ENCODE peak calls at places on chromosomes 4 and X, in seven cellular contexts. K is body of pancreas, L is stomach, X is GM12891, C is adrenal gland, E is sigmoid colon, Q is H54. T is an unnamed sample.

GRCh38 chr4:78569291-78569821 is 17.8 kb downstream of the ANXA3 start:
- DNase-seq in K (peak), L (no peak), X (no peak), C (no peak), E (no peak), Q (no peak), T (no peak)

GRCh38 chrX:110310896-110311295 is 7.0 kb downstream of the AMMECR1 start:
- DNase-seq in K (no peak), L (no peak), X (peak), C (no peak), E (no peak), Q (no peak), T (peak)

GRCh38 chr4:84681488-84682274 is 98.8 kb downstream of the CDS1 start:
- DNase-seq in K (no peak), L (no peak), X (no peak), C (no peak), E (no peak), Q (peak), T (no peak)

GRCh38 chr4:184805462-184806245 is 20.1 kb downstream of the ACSL1 start:
- DNase-seq in K (peak), L (peak), X (no peak), C (peak), E (no peak), Q (no peak), T (peak)

GRCh38 chrX:70398899-70399298 is 24.2 kb upstream of the GDPD2 start:
- DNase-seq in K (no peak), L (no peak), X (no peak), C (no peak), E (no peak), Q (no peak), T (no peak)

GRCh38 chr4:183987529-183987946 is 82.4 kb downstream of the STOX2 start:
- DNase-seq in K (peak), L (peak), X (no peak), C (peak), E (peak), Q (peak), T (no peak)

GRCh38 chrX:45591650-45592049 is 391.0 kb upstream of the DIPK2B start:
- DNase-seq in K (no peak), L (no peak), X (no peak), C (no peak), E (no peak), Q (no peak), T (no peak)

GRCh38 chrX:103879339-103879738 is 47.3 kb upstream of the RAB9B start:
- DNase-seq in K (no peak), L (no peak), X (no peak), C (no peak), E (no peak), Q (peak), T (no peak)

GRCh38 chrX:17397074-17397473 is 22.1 kb downstream of the NHS start:
- DNase-seq in K (no peak), L (no peak), X (no peak), C (no peak), E (no peak), Q (no peak), T (no peak)

GRCh38 chr4:113637823-113638691 is 123.5 kb downstream of the CAMK2D start:
- DNase-seq in K (no peak), L (no peak), X (no peak), C (no peak), E (no peak), Q (no peak), T (no peak)

GRCh38 chr4:6338175-6338950 is 68.7 kb downstream of the WFS1 start:
- DNase-seq in K (no peak), L (no peak), X (no peak), C (no peak), E (no peak), Q (no peak), T (no peak)

GRCh38 chrX:70554081-70554480 is 109.4 kb downstream of the DLG3 start:
- DNase-seq in K (no peak), L (no peak), X (no peak), C (no peak), E (no peak), Q (no peak), T (no peak)

GRCh38 chr4:108730579-108730978 is 32.3 kb downstream of the ETNPPL start:
- DNase-seq in K (no peak), L (no peak), X (no peak), C (no peak), E (no peak), Q (no peak), T (no peak)

GRCh38 chr4:155667538-155668511 is 1.2 kb downstream of the GUCY1A1 start:
- DNase-seq in K (peak), L (no peak), X (peak), C (peak), E (peak), Q (peak), T (peak)

GRCh38 chrX:154135458-154136229 is 8.4 kb upstream of the OPN1LW start:
- DNase-seq in K (no peak), L (no peak), X (no peak), C (no peak), E (no peak), Q (no peak), T (no peak)

GRCh38 chr4:6120361-6120760 is 80.0 kb downstream of the JAKMIP1 start:
- DNase-seq in K (no peak), L (no peak), X (no peak), C (no peak), E (no peak), Q (no peak), T (no peak)

DNA sequence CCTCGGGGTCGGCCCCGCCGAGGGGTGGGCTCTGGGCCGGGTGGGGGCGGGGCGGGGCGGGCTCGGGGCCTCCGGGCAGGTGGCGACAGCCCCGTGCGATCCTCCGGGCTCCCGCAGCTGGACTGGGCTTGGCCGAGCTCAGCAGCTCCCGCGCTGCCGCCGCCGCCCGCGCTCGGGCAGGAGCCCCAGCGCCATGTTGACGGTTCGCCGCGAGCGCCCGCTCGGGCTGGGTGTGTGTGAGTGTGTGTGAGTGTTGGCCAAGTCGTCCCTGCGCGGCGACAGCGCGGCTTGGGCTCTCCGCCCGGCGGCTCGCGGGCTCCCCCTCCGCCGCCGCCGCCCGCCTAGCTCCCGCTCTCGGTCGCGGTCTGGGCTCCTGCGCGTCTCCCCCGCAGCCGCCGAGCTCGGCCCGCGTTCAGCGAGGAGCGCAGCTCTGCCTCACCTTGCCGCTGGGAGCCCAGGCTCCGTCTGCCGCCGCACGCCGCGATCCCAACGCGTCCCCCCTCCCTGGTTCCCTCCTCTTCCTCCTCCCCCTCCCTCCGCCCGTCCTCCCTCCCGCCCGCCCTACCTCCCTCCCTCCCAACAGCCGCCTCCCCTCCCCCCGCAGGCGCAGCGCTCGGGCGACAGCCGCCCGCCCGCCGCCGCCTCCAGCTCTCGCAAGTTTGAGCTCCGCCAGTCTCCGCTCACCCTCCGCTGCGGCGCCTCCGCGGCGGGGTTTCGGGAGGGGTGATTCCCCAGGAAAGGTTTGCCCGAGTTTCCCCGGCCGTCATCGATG is at the start of gene BCOR:
- DNase-seq in K (peak), L (peak), X (no peak), C (peak), E (peak), Q (no peak), T (peak)
- TF ChIP-seq POLR2A in K (peak), L (no peak), X (peak), C (peak), E (no peak), Q (peak), T (peak)

DNA sequence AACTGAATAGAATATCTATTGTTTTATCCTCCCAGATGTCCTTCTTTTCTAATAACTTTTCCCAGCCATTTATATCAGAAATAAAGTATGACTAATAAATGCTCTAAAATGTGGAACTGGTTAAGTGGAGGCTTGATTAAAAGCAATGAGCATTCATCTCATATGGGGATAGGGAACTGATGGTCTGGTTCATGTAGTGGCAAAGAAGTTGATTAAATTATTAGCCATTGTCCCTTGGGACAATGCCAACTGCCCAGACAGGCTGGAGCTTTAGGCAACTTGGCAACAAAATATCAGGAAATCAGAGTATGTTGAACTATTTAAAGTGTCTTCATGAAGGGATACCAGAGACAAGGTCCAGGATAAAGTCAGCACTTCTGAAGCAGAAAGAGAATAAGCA is 24.2 kb downstream of the TRO start:
- DNase-seq in K (no peak), L (no peak), X (no peak), C (no peak), E (no peak), Q (no peak), T (no peak)
- TF ChIP-seq POLR2A in K (no peak), L (no peak), X (no peak), C (no peak), E (no peak), Q (no peak), T (no peak)

GRCh38 chr4:137408527-137409177 is 123.6 kb downstream of the PCDH18 start:
- DNase-seq in K (no peak), L (no peak), X (no peak), C (no peak), E (no peak), Q (no peak), T (no peak)
- TF ChIP-seq POLR2A in K (no peak), L (no peak), X (no peak), C (no peak), E (no peak), Q (no peak), T (no peak)

GRCh38 chr4:56506110-56506705 is 617 bp downstream of the ARL9 start:
- DNase-seq in K (no peak), L (no peak), X (no peak), C (no peak), E (no peak), Q (no peak), T (peak)

GRCh38 chr4:56511098-56511497 is 5.5 kb downstream of the ARL9 start:
- DNase-seq in K (no peak), L (no peak), X (no peak), C (no peak), E (peak), Q (no peak), T (no peak)

DNA sequence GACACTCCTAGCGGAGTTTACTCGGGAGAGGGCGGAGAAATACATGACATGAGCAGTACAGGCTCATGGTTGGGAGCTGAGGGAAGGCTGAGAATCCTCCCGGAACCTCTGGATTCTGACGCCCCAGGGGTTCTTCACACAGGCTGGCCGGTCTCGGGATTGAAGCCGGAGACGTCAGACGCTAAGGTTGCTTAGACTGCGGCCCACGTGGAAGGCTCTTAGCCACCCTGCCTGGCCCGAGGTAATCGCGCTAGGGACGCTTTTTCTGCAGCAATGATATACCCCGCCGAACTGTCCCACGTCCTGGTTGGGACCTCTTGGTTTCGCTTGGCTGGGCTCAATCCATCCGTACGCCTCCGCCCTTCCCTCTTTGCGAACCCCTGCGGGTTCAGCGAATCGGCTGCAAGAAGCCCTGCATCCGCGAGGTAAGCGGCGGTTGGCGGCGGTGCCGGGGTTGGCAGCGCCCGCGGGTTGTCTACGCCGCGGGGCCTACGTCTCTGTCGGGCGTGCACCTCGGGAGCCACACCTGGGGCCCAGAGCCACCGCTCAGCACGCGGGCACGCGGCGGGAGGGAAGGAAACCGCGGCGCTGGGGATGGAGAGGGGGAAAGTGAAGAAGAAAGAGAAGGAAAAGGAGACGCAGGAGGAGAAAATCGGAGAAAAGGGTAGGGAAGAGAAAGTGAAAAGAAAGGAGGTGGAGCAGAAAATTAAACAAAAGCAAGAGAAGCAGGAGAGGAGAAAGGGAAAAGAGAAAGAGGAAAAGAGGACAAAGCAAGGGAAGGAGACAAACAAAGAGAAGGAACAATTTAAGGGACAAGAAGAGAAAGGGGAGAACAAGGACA is at the start of gene ARL9:
- DNase-seq in K (peak), L (peak), X (peak), C (peak), E (peak), Q (peak), T (peak)
- TF ChIP-seq POLR2A in K (no peak), L (no peak), X (no peak), C (peak), E (no peak), Q (no peak), T (peak)

GRCh38 chr4:144582975-144583374 is 63.0 kb upstream of the HHIP start:
- DNase-seq in K (no peak), L (no peak), X (no peak), C (no peak), E (no peak), Q (no peak), T (no peak)
- TF ChIP-seq POLR2A in K (no peak), L (no peak), X (no peak), C (no peak), E (no peak), Q (no peak), T (no peak)

DNA sequence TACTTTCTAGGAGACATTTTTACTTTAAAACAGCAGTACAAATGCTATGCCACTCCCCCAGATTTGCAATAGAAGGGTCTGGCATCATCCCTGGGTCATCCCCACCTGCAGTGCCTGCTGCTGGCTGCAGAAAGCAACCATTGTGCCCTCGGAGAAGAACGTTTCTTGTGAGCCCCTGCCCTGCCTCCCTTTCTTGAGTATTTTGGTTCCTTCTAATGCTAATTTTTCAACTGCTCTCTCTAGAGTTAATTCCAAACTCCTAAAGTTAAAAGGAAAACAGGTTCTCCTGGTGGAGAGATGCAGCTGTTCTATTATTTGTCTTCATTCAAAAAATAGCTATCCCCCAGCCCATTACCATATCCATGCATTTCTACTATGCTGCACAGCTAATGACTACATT is 107.1 kb downstream of the IDS start:
- DNase-seq in K (no peak), L (no peak), X (no peak), C (no peak), E (no peak), Q (no peak), T (no peak)
- TF ChIP-seq POLR2A in K (no peak), L (no peak), X (no peak), C (no peak), E (no peak), Q (no peak), T (no peak)

DNA sequence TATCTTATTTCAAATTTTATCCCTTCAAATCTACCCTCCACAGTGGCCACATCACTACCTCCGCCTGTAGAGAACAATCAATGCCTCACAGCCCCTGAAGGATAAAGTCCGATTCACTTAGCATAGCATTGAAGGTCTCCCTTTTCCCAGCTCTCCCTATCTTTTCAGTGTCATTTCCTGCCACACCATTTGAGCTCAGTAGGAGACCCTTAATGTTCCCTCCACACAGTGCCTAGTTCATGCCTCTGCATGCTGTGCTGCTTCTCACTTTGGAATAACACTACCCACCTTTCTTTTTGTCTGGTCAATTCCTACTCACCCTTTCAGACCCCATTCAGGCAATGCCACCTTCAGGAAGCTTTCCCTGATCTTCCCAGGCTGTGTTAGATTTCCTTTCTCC is 23.6 kb upstream of the SCOC start:
- DNase-seq in K (no peak), L (no peak), X (no peak), C (no peak), E (no peak), Q (no peak), T (no peak)
- TF ChIP-seq POLR2A in K (no peak), L (no peak), X (no peak), C (no peak), E (no peak), Q (no peak), T (no peak)

DNA sequence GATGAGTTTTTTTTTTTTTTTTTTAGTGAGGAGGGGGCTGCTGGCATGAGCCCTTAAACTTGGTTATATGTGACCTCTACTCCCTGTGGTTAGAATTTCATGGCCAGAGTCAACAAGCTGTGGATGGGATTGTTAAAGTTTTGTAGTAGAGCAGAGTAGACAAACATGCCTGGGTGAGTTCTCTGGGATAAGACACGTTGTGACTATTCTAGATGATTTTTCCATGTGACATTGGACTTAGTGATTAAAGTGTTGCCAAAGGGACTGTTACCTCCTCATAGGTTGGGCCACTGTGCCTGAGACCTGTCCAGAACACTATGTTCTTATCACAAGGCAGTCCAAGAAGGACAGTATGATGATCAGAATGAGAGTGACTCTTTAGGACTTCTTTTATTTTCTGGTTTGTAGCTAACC is 28.8 kb upstream of the ALB start:
- DNase-seq in K (peak), L (no peak), X (no peak), C (no peak), E (no peak), Q (no peak), T (no peak)
- TF ChIP-seq POLR2A in K (no peak), L (no peak), X (no peak), C (no peak), E (no peak), Q (no peak), T (no peak)

GRCh38 chrX:121349263-121349662 is 301.9 kb downstream of the GLUD2 start:
- DNase-seq in K (no peak), L (no peak), X (no peak), C (no peak), E (no peak), Q (no peak), T (no peak)
- TF ChIP-seq POLR2A in K (no peak), L (no peak), X (no peak), C (no peak), E (no peak), Q (no peak), T (no peak)

DNA sequence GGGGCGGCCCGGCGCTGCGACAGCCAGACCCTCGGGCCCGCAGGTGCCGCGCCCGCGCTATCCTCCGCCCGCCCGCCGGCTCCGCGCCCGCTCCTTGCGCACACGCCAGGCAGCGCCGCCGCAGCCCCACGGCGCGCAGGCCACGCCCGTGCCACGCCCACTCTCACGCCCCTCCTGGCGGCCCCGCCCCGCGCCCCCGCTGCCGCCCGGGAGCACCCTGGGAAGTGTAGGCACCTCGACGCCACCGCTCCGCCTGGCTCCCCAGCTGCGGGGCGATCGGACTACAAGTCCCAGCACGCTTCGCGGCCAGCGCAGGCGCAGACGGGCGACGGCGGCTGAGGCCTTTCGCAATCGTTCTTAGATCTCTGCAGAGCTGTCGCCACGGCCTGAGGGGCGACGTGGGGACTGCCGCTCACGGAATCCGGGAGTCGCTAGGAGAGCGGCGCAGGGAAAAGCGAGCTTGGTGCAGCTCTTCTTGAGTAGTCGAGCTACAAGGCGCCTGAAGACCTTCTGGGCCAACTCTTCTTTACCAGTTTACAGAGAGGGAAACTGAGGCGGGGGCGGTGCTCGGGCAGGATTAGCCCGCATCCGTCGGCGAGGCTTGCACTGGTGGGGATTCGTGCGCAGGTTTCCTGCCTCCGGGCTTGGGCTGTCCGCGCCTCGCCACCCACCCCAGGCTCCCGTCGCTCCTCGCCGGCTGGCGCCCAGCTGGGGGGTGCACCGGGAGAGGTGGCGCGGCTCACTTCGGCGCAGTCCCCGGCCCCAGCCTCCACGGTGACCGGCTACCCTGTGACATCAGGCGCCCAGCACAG is at the start of gene ABLIM2:
- DNase-seq in K (peak), L (peak), X (peak), C (peak), E (peak), Q (peak), T (peak)
- TF ChIP-seq POLR2A in K (peak), L (no peak), X (no peak), C (peak), E (peak), Q (peak), T (no peak)

T was measured in erythroblast.